ENCODE peak calls at places on chromosomes 6 and 20, in eight cellular contexts. H is transverse colon, Z is GM12878, O is SK-N-SH, B is sigmoid colon, G is HepG2, J is H1, K is upper lobe of left lung. W is an unnamed sample.

GRCh38 chr6:169801396-169802160 is 50.2 kb downstream of the ERMARD start:
- DNase-seq in B (no peak), G (no peak), H (no peak), J (no peak), O (no peak), K (peak; percentile 75), Z (no peak), W (no peak)

GRCh38 chr6:116564921-116565872 is 6.1 kb upstream of the RWDD1 start:
- DNase-seq in J (no peak), B (peak; percentile 63), H (no peak), G (no peak), K (peak; percentile 85), O (no peak), Z (no peak), W (no peak)

GRCh38 chr6:9646346-9647042 is 768.4 kb downstream of the TFAP2A start:
- DNase-seq in G (no peak), O (no peak), H (no peak), Z (no peak), J (no peak), K (no peak), B (no peak), W (no peak)

GRCh38 chr6:22470454-22471368 is 98.7 kb upstream of the HDGFL1 start:
- DNase-seq in G (no peak), J (no peak), K (no peak), O (peak; percentile 55), Z (peak; percentile 9), H (peak; percentile 46), B (no peak), W (peak; percentile 80)

GRCh38 chr6:67009818-67010217 is 1302.8 kb upstream of the EYS start:
- DNase-seq in O (no peak), J (peak; percentile 3), H (no peak), K (no peak), B (no peak), G (peak; percentile 39), Z (no peak), W (no peak)

GRCh38 chr6:161618816-161619454 is 345.1 kb upstream of the AGPAT4 start:
- DNase-seq in J (peak; percentile 31), H (no peak), B (no peak), G (peak; percentile 49), K (no peak), O (peak; percentile 64), Z (no peak), W (no peak)

GRCh38 chr20:56442381-56443365 is 25.8 kb upstream of the RTF2 start:
- DNase-seq in K (no peak), B (peak; percentile 39), J (no peak), G (no peak), O (no peak), Z (no peak), H (no peak), W (no peak)

GRCh38 chr6:46263709-46264091 is 92.9 kb upstream of the ENPP5 start:
- DNase-seq in Z (no peak), O (no peak), B (no peak), K (no peak), J (no peak), G (no peak), H (no peak), W (no peak)

GRCh38 chr6:27250955-27251671 is 3.6 kb downstream of the PRSS16 start:
- DNase-seq in K (peak; percentile 88), B (no peak), Z (peak; percentile 40), G (no peak), J (peak; percentile 86), H (peak; percentile 96), O (peak; percentile 59), W (peak; percentile 95)

GRCh38 chr6:116215414-116215813 is 38.5 kb downstream of the TSPYL4 start:
- DNase-seq in K (no peak), G (no peak), O (no peak), B (no peak), Z (no peak), J (no peak), H (no peak), W (no peak)

GRCh38 chr6:12844284-12845223 is 128.0 kb downstream of the PHACTR1 start:
- DNase-seq in Z (no peak), J (no peak), K (no peak), B (no peak), O (peak; percentile 37), H (no peak), G (peak; percentile 20), W (no peak)

GRCh38 chr6:37850728-37851285 is 31.3 kb downstream of the ZFAND3 start:
- DNase-seq in B (no peak), K (no peak), J (no peak), H (no peak), O (no peak), G (no peak), Z (no peak), W (no peak)

GRCh38 chr6:35044771-35045275 is 96.3 kb downstream of the TCP11 start:
- DNase-seq in Z (no peak), O (peak; percentile 59), J (no peak), H (peak; percentile 27), G (no peak), B (peak; percentile 76), K (no peak), W (no peak)

GRCh38 chr6:41728073-41728936 is 7.1 kb downstream of the TFEB start:
- DNase-seq in G (peak; percentile 58), K (no peak), H (peak; percentile 77), J (no peak), Z (no peak), B (no peak), O (no peak), W (peak; percentile 59)

GRCh38 chr6:41209547-41209951 is 8.6 kb upstream of the TREML2 start:
- DNase-seq in B (no peak), O (no peak), K (no peak), G (no peak), H (no peak), Z (no peak), J (no peak), W (no peak)

GRCh38 chr20:62003567-62004405 is 61.9 kb downstream of the TAF4 start:
- DNase-seq in J (no peak), B (no peak), G (no peak), O (no peak), H (no peak), K (peak; percentile 68), Z (no peak), W (no peak)

GRCh38 chr6:106974337-106974998 is at the start of gene CD24:
- DNase-seq in K (peak; percentile 92), H (peak; percentile 83), O (peak; percentile 92), B (no peak), Z (no peak), J (no peak), G (no peak), W (peak; percentile 86)

GRCh38 chr6:41162687-41163418 is at the start of gene TREM2:
- DNase-seq in Z (no peak), H (no peak), K (peak; percentile 30), J (no peak), G (no peak), B (no peak), O (no peak), W (no peak)

GRCh38 chr6:81568973-81569372 is 183.5 kb downstream of the TENT5A start:
- DNase-seq in Z (no peak), K (no peak), O (no peak), H (no peak), B (no peak), J (no peak), G (no peak), W (no peak)

GRCh38 chr6:79307321-79308036 is 73.0 kb upstream of the HMGN3 start:
- DNase-seq in Z (no peak), H (no peak), B (no peak), O (no peak), G (peak; percentile 18), K (no peak), J (no peak), W (no peak)

GRCh38 chr20:11654766-11655165 is 262.9 kb upstream of the BTBD3 start:
- DNase-seq in O (no peak), B (no peak), J (no peak), H (no peak), K (no peak), G (no peak), Z (no peak), W (no peak)
- H3K4me3 ChIP-seq in O (no peak overlapping the region), B (no peak overlapping the region), J (no peak overlapping the region), H (no peak overlapping the region), K (no peak overlapping the region), G (no peak overlapping the region), Z (no peak overlapping the region), W (no peak overlapping the region)

DNA sequence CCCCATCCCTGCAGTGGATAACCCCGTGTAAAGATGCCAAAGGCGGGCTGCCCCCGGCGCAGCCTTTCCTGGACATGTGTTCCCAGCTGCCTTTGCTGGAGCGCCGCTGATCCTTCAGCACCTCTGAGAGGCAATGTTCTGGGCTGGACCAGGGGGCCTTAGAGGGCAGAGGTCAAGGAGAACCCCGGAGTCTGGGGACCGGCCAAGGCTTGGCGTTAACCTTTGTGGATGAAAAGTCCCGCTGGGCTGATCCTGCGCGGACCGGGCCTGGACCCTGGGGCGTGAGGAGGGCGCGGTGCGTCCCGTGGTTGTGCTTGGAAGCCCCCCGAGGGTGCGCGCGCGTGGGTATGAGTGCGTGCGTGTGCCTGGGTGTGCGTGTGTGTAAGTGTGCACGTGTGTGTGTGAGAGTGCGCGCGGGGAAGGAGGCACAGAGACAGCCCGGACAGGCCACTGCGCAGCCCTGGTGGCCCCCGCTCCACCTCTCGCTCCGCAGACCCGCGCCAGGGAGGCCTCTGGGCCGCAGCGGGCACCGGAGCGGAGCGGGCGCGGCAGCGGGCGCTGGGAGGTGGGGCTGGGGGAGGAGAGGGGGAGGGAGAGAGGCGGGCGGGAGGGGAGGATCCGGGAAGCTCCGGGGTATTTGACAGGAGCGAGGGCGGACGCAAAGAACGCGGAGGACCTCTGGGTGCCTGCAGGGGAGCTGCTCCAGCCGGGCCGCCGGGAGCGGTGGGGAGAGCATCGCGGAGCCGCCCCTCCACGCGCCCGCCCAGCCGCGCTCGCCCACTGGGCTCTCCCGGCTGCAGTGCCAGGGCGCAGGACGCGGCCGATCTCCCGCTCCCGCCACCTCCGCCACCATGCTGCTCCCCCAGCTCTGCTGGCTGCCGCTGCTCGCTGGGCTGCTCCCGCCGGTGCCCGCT is at the start of gene SMOC2:
- DNase-seq in J (no peak), K (peak; percentile 85), B (no peak), Z (no peak), O (peak; percentile 82), G (no peak), H (peak; percentile 52), W (no peak)
- TF ChIP-seq POLR2AphosphoS5 in J (no peak), K (no peak), B (no peak), Z (no peak), O (no peak), G (no peak), H (no peak), W (peak; percentile 12)

GRCh38 chr6:97771356-97771755 is 488.3 kb upstream of the MMS22L start:
- DNase-seq in K (no peak), J (no peak), H (no peak), Z (no peak), G (no peak), B (no peak), O (no peak), W (no peak)

DNA sequence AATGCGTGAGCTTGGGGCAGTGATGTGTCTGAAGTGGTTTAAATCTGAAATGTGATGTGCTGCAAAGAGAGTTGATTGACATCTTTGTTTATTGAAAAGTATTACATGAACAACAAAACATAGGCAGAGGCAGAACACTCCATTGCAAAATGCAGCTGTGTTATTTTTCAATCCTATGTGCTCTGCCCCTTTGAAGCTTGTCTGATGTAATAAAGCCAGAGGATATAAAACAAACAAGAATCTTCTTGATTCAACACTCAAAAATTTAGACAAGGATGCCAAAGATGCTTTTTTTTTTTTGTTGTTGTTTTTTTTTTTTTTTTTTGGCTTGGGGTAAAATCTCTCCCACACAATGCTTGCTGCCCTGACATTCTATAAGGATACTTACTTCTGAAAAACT is 482.5 kb upstream of the MMS22L start:
- DNase-seq in G (no peak), B (no peak), Z (no peak), K (no peak), H (no peak), J (no peak), O (no peak), W (no peak)
- TF ChIP-seq EP300 in G (no peak), B (no peak), Z (no peak), K (no peak), H (no peak), J (no peak), O (no peak), W (no peak)

GRCh38 chr20:41045680-41046079 is 17.1 kb downstream of the TOP1 start:
- DNase-seq in G (no peak), H (no peak), K (no peak), O (no peak), B (no peak), Z (no peak), J (no peak), W (no peak)
- H3K4me3 ChIP-seq in G (no peak overlapping the region), H (no peak overlapping the region), K (no peak overlapping the region), O (no peak overlapping the region), B (no peak overlapping the region), Z (no peak overlapping the region), J (no peak overlapping the region), W (no peak overlapping the region)

W was measured in stomach.